ENCODE peak calls at places on chromosomes 6 and 20, in ten cellular contexts. B, G, C, I, E, A, J, W, Q and T are unnamed samples. For H3K36me3, the result is how much of the 10 kb centered on the place peaks cover.

GRCh38 chr6:127641905-127642304 is 64.9 kb downstream of the C6orf58 start:
- DNase-seq in B (peak), G (peak), C (no peak), I (peak), E (no peak), A (peak), J (no peak), W (peak), Q (no peak), T (no peak)

GRCh38 chr6:100078509-100078908 is 84.5 kb upstream of the MCHR2 start:
- DNase-seq in B (peak), G (peak), C (no peak), I (peak), E (no peak), A (peak), J (no peak), W (peak), Q (no peak), T (no peak)

GRCh38 chr6:39952170-39952569 is 17.9 kb upstream of the MOCS1 start:
- DNase-seq in B (peak), G (no peak), C (no peak), I (peak), E (no peak), A (no peak), J (no peak), W (peak), Q (no peak), T (peak)

GRCh38 chr6:74931567-74931966 is 274.3 kb downstream of the COL12A1 start:
- DNase-seq in B (peak), G (no peak), C (no peak), I (peak), E (no peak), A (no peak), J (no peak), W (peak), Q (no peak), T (peak)

GRCh38 chr20:46650575-46651090 is 626 bp downstream of the SLC13A3 start:
- DNase-seq in B (no peak), G (no peak), C (no peak), I (no peak), E (no peak), A (no peak), J (no peak), W (no peak), Q (no peak), T (no peak)

GRCh38 chr20:61082700-61083099 is 169.4 kb upstream of the CDH4 start:
- DNase-seq in B (no peak), G (no peak), C (no peak), I (no peak), E (no peak), A (no peak), J (no peak), W (no peak), Q (no peak), T (no peak)

GRCh38 chr6:369559-370431 is 21.8 kb upstream of the IRF4 start:
- DNase-seq in B (no peak), G (no peak), C (no peak), I (no peak), E (no peak), A (no peak), J (no peak), W (no peak), Q (no peak), T (no peak)

GRCh38 chr6:26126394-26127221 is 39.4 kb downstream of the HFE start:
- DNase-seq in B (peak), G (no peak), C (no peak), I (peak), E (no peak), A (no peak), J (no peak), W (no peak), Q (no peak), T (no peak)

GRCh38 chr20:49951160-49951559 is 15.0 kb downstream of the RNF114 start:
- DNase-seq in B (peak), G (no peak), C (no peak), I (peak), E (no peak), A (peak), J (no peak), W (peak), Q (no peak), T (no peak)

GRCh38 chr20:61803903-61804804 is 261.5 kb downstream of the TAF4 start:
- DNase-seq in B (no peak), G (no peak), C (no peak), I (peak), E (peak), A (no peak), J (no peak), W (peak), Q (peak), T (no peak)

GRCh38 chr6:87551799-87552198 is 38.0 kb downstream of the RARS2 start:
- DNase-seq in B (no peak), G (no peak), C (no peak), I (no peak), E (no peak), A (no peak), J (no peak), W (no peak), Q (no peak), T (no peak)

GRCh38 chr6:34393191-34393967 is 910 bp upstream of the NUDT3 start:
- DNase-seq in B (no peak), G (no peak), C (no peak), I (no peak), E (no peak), A (no peak), J (no peak), W (no peak), Q (no peak), T (no peak)

GRCh38 chr20:36060676-36061075 is 92.3 kb downstream of the CNBD2 start:
- DNase-seq in B (no peak), G (no peak), C (no peak), I (no peak), E (no peak), A (no peak), J (no peak), W (no peak), Q (no peak), T (no peak)

GRCh38 chr20:60800185-60800584 is 451.9 kb upstream of the CDH4 start:
- DNase-seq in B (no peak), G (no peak), C (no peak), I (no peak), E (no peak), A (no peak), J (no peak), W (no peak), Q (no peak), T (no peak)

GRCh38 chr6:19690676-19691075 is 146.5 kb upstream of the ID4 start:
- DNase-seq in B (no peak), G (no peak), C (no peak), I (no peak), E (no peak), A (no peak), J (no peak), W (no peak), Q (no peak), T (no peak)

GRCh38 chr6:14502551-14502950 is 385.0 kb downstream of the CD83 start:
- DNase-seq in B (no peak), G (no peak), C (no peak), I (peak), E (no peak), A (no peak), J (no peak), W (peak), Q (no peak), T (no peak)

GRCh38 chr20:37816003-37816402 is 86.9 kb upstream of the VSTM2L start:
- DNase-seq in B (no peak), G (no peak), C (no peak), I (no peak), E (no peak), A (no peak), J (no peak), W (no peak), Q (no peak), T (no peak)

GRCh38 chr20:61954276-61955021 is 111.2 kb downstream of the TAF4 start:
- DNase-seq in B (no peak), G (no peak), C (no peak), I (no peak), E (no peak), A (no peak), J (no peak), W (no peak), Q (no peak), T (no peak)

GRCh38 chr6:11384531-11385309 is 152.3 kb upstream of the NEDD9 start:
- DNase-seq in B (no peak), G (no peak), C (no peak), I (peak), E (no peak), A (no peak), J (no peak), W (no peak), Q (no peak), T (peak)

GRCh38 chr20:48150568-48150967 is 365.3 kb upstream of the SULF2 start:
- DNase-seq in B (no peak), G (no peak), C (no peak), I (no peak), E (no peak), A (no peak), J (no peak), W (no peak), Q (no peak), T (no peak)

GRCh38 chr20:22387452-22387851 is 196.9 kb downstream of the FOXA2 start:
- DNase-seq in B (no peak), G (no peak), C (no peak), I (no peak), E (no peak), A (no peak), J (no peak), W (no peak), Q (no peak), T (no peak)

GRCh38 chr6:41155132-41155805 is 1.1 kb upstream of the TREML1 start:
- DNase-seq in B (no peak), G (no peak), C (no peak), I (peak), E (no peak), A (no peak), J (no peak), W (no peak), Q (no peak), T (no peak)

GRCh38 chr6:61842005-61842404 is 444.0 kb downstream of the KHDRBS2 start:
- DNase-seq in B (no peak), G (no peak), C (no peak), I (no peak), E (no peak), A (no peak), J (no peak), W (no peak), Q (no peak), T (no peak)

GRCh38 chr20:36833275-36834020 is 42.5 kb upstream of the TLDC2 start:
- DNase-seq in B (peak), G (peak), C (no peak), I (peak), E (no peak), A (peak), J (no peak), W (no peak), Q (no peak), T (no peak)

GRCh38 chr20:17654649-17655285 is 27.3 kb downstream of the RRBP1 start:
- DNase-seq in B (peak), G (peak), C (no peak), I (peak), E (no peak), A (peak), J (peak), W (peak), Q (no peak), T (no peak)

DNA sequence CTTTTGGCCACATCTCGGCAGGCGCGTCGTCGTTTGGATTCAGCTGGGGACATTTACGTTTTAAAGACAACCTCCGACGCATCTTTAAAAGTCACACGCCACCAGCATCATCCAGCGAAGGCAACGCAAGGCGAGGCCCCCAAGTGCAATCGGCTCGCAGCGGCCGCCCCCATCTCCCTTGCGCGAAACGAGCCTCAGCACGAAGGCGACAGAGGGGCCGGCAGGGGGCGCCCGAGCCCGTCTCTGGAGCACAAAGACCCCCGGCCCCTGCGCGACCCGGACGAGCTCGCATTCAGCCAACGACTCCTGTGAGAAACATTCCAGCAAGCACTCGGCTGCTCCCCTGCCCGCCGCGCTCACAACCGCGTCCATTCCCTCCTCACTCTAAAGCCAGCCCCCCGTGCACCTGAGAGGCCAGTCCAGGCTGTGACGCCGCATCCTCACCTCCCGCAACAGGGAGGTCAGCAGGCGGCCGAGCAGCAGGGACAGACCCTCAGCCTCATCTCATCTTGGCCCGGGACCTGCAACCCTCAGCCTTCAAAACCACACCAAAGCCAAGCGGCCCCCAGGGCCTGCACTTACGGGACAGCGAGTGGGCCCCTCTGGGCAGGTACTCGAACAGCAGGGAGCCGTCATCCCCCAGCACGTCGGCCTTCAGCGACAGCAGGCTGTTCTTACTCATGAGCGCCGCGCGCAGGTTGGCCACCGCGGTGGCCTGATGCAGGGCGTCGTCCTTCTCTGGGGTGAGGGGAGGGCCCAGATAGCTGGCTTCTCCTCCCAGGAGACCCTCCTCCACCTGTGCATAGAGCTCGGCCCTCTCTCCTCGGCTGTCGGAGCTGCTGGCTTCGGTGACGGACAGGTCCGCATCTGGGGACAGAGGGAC is 35.8 kb downstream of the SLC2A4RG start:
- DNase-seq in B (peak), G (peak), C (no peak), I (peak), E (no peak), A (peak), J (peak), W (peak), Q (no peak), T (no peak)
- H3K4me3 ChIP-seq in B (no peak), G (no peak), C (peak), I (peak), E (no peak), A (peak), J (peak), W (no peak), Q (peak), T (peak)

GRCh38 chr6:156175971-156176421 is 601.2 kb upstream of the ARID1B start:
- DNase-seq in B (no peak), G (no peak), C (no peak), I (no peak), E (no peak), A (peak), J (peak), W (no peak), Q (peak), T (no peak)
- TF ChIP-seq CTCF in B (no peak), G (no peak), C (peak), I (peak), E (no peak), A (peak), J (no peak), W (no peak), Q (peak), T (no peak)

DNA sequence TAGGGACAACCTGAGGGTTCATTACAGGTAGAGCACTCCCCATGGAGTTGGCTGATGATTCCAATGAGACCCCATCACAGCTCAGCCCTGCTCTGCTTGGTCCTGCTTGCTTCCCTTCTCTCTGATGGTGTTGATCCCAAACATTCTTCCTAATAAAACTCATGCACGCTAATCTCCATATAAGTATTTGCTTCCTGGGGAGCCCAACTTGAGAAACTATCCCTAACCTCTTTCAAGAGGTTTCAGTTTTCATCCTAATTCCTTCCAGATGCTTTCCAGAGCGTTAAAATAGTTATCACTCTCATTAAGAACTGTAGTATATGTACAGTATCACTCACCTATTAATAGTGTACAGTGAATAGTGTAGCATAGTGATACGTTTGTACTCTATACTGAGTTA is 68.1 kb downstream of the EPHA7 start:
- DNase-seq in B (no peak), G (no peak), C (no peak), I (no peak), E (no peak), A (no peak), J (no peak), W (no peak), Q (no peak), T (no peak)
- H3K36me3 ChIP-seq in B (under half), G (under half), C (under half), I (under half), E (under half), A (under half), J (under half), W (under half), Q (under half), T (under half)

GRCh38 chr20:25017257-25017803 is 24.8 kb upstream of the APMAP start:
- DNase-seq in B (no peak), G (no peak), C (no peak), I (no peak), E (no peak), A (no peak), J (no peak), W (no peak), Q (no peak), T (no peak)
- H3K4me3 ChIP-seq in B (no peak), G (no peak), C (no peak), I (no peak), E (no peak), A (no peak), J (no peak), W (no peak), Q (no peak), T (no peak)